ENCODE peak calls at places on chromosomes 16 and 17, in six cellular contexts. One of them, this sample, is unnamed.
A peak's percentile ranks its signal among the peaks of the same experiment; 100 is the strongest.

GRCh38 chr16:66270333-66270927 is 96.1 kb upstream of the CDH5 start:
- DNase-seq in natural killer cell: peak; percentile 65
- DNase-seq in cardiac muscle cell: peak; percentile 90
- DNase-seq in Calu3: peak; percentile 90
- DNase-seq in AG04450: no peak
- DNase-seq in progenitor cell of endocrine pancreas: peak; percentile 77
- DNase-seq in this sample: peak; percentile 44

GRCh38 chr17:81707725-81708646 is 4.1 kb upstream of the SLC25A10 start:
- DNase-seq in progenitor cell of endocrine pancreas: no peak
- DNase-seq in Calu3: no peak
- DNase-seq in natural killer cell: no peak
- DNase-seq in AG04450: no peak
- DNase-seq in cardiac muscle cell: no peak
- DNase-seq in this sample: no peak

GRCh38 chr17:10787306-10788020 is 16.4 kb downstream of the TMEM238L start:
- DNase-seq in natural killer cell: no peak
- DNase-seq in cardiac muscle cell: no peak
- DNase-seq in AG04450: no peak
- DNase-seq in progenitor cell of endocrine pancreas: no peak
- DNase-seq in Calu3: no peak
- DNase-seq in this sample: no peak

GRCh38 chr16:75620326-75621169 is 2.5 kb downstream of the ADAT1 start:
- DNase-seq in natural killer cell: no peak
- DNase-seq in Calu3: no peak
- DNase-seq in AG04450: no peak
- DNase-seq in cardiac muscle cell: no peak
- DNase-seq in progenitor cell of endocrine pancreas: no peak
- DNase-seq in this sample: no peak

GRCh38 chr17:5194346-5194745 is 2.7 kb upstream of the ZNF594 start:
- DNase-seq in progenitor cell of endocrine pancreas: no peak
- DNase-seq in natural killer cell: no peak
- DNase-seq in AG04450: no peak
- DNase-seq in cardiac muscle cell: no peak
- DNase-seq in Calu3: no peak
- DNase-seq in this sample: no peak

GRCh38 chr16:89697616-89698331 is 3.7 kb downstream of the SPATA2L start:
- DNase-seq in progenitor cell of endocrine pancreas: no peak
- DNase-seq in AG04450: no peak
- DNase-seq in Calu3: no peak
- DNase-seq in cardiac muscle cell: no peak
- DNase-seq in natural killer cell: no peak
- DNase-seq in this sample: no peak

GRCh38 chr17:80725532-80725931 is 180.9 kb downstream of the RPTOR start:
- DNase-seq in progenitor cell of endocrine pancreas: no peak
- DNase-seq in Calu3: no peak
- DNase-seq in natural killer cell: no peak
- DNase-seq in cardiac muscle cell: peak; percentile 9
- DNase-seq in AG04450: no peak
- DNase-seq in this sample: no peak

GRCh38 chr17:1179112-1179634 is 608 bp downstream of the ABR start:
- DNase-seq in cardiac muscle cell: no peak
- DNase-seq in Calu3: no peak
- DNase-seq in progenitor cell of endocrine pancreas: no peak
- DNase-seq in AG04450: no peak
- DNase-seq in natural killer cell: no peak
- DNase-seq in this sample: no peak

GRCh38 chr16:19644877-19645276 is 73.2 kb downstream of the KNOP1 start:
- DNase-seq in Calu3: no peak
- DNase-seq in progenitor cell of endocrine pancreas: no peak
- DNase-seq in natural killer cell: no peak
- DNase-seq in cardiac muscle cell: peak; percentile 79
- DNase-seq in AG04450: no peak
- DNase-seq in this sample: no peak

GRCh38 chr17:47810200-47810821 is 11.3 kb downstream of the OSBPL7 start:
- DNase-seq in AG04450: peak; percentile 36
- DNase-seq in natural killer cell: peak; percentile 41
- DNase-seq in Calu3: peak; percentile 81
- DNase-seq in cardiac muscle cell: peak; percentile 87
- DNase-seq in progenitor cell of endocrine pancreas: peak; percentile 42
- DNase-seq in this sample: no peak

GRCh38 chr17:82658796-82659452 is 10.7 kb upstream of the WDR45B start:
- DNase-seq in Calu3: no peak
- DNase-seq in natural killer cell: no peak
- DNase-seq in AG04450: no peak
- DNase-seq in progenitor cell of endocrine pancreas: no peak
- DNase-seq in cardiac muscle cell: no peak
- DNase-seq in this sample: no peak

GRCh38 chr17:60305141-60305540 is 86.8 kb downstream of the USP32 start:
- DNase-seq in AG04450: no peak
- DNase-seq in Calu3: peak; percentile 22
- DNase-seq in cardiac muscle cell: peak; percentile 16
- DNase-seq in natural killer cell: no peak
- DNase-seq in progenitor cell of endocrine pancreas: no peak
- DNase-seq in this sample: no peak

GRCh38 chr17:30961213-30962188 is 9.3 kb upstream of the RNF135 start:
- DNase-seq in AG04450: no peak
- DNase-seq in Calu3: no peak
- DNase-seq in progenitor cell of endocrine pancreas: no peak
- DNase-seq in natural killer cell: no peak
- DNase-seq in cardiac muscle cell: no peak
- DNase-seq in this sample: peak; percentile 53

GRCh38 chr16:12320298-12320706 is 343.8 kb downstream of the SNX29 start:
- DNase-seq in Calu3: no peak
- DNase-seq in progenitor cell of endocrine pancreas: no peak
- DNase-seq in AG04450: peak; percentile 41
- DNase-seq in natural killer cell: no peak
- DNase-seq in cardiac muscle cell: no peak
- DNase-seq in this sample: no peak

GRCh38 chr17:63171428-63172205 is 205.6 kb downstream of the TANC2 start:
- DNase-seq in natural killer cell: no peak
- DNase-seq in progenitor cell of endocrine pancreas: no peak
- DNase-seq in cardiac muscle cell: peak; percentile 46
- DNase-seq in AG04450: no peak
- DNase-seq in Calu3: no peak
- DNase-seq in this sample: no peak

GRCh38 chr17:48723555-48724239 is 712 bp downstream of the PRAC2 start:
- DNase-seq in Calu3: peak; percentile 32
- DNase-seq in cardiac muscle cell: no peak
- DNase-seq in AG04450: no peak
- DNase-seq in progenitor cell of endocrine pancreas: no peak
- DNase-seq in natural killer cell: no peak
- DNase-seq in this sample: peak; percentile 18

GRCh38 chr16:15781650-15782049 is 75.2 kb downstream of the MYH11 start:
- DNase-seq in progenitor cell of endocrine pancreas: no peak
- DNase-seq in AG04450: no peak
- DNase-seq in Calu3: no peak
- DNase-seq in natural killer cell: no peak
- DNase-seq in cardiac muscle cell: no peak
- DNase-seq in this sample: no peak

GRCh38 chr17:27456681-27457404 is 595 bp downstream of the KSR1 start:
- DNase-seq in natural killer cell: no peak
- DNase-seq in cardiac muscle cell: no peak
- DNase-seq in Calu3: peak; percentile 5
- DNase-seq in AG04450: no peak
- DNase-seq in progenitor cell of endocrine pancreas: no peak
- DNase-seq in this sample: peak; percentile 29

GRCh38 chr16:1655269-1655807 is 22.7 kb upstream of the JPT2 start:
- DNase-seq in progenitor cell of endocrine pancreas: no peak
- DNase-seq in Calu3: no peak
- DNase-seq in AG04450: no peak
- DNase-seq in natural killer cell: no peak
- DNase-seq in cardiac muscle cell: no peak
- DNase-seq in this sample: no peak

GRCh38 chr17:62405451-62405850 is 18.2 kb upstream of the METTL2A start:
- DNase-seq in natural killer cell: no peak
- DNase-seq in progenitor cell of endocrine pancreas: no peak
- DNase-seq in AG04450: peak; percentile 18
- DNase-seq in cardiac muscle cell: no peak
- DNase-seq in Calu3: no peak
- DNase-seq in this sample: no peak

GRCh38 chr16:66416981-66417700 is 10.0 kb upstream of the BEAN1 start:
- DNase-seq in Calu3: no peak
- DNase-seq in progenitor cell of endocrine pancreas: no peak
- DNase-seq in cardiac muscle cell: no peak
- DNase-seq in AG04450: no peak
- DNase-seq in natural killer cell: no peak
- DNase-seq in this sample: no peak

GRCh38 chr17:44451016-44451415 is 52.2 kb downstream of the GPATCH8 start:
- DNase-seq in Calu3: no peak
- DNase-seq in natural killer cell: no peak
- DNase-seq in cardiac muscle cell: no peak
- DNase-seq in progenitor cell of endocrine pancreas: no peak
- DNase-seq in AG04450: no peak
- DNase-seq in this sample: no peak

GRCh38 chr17:7324438-7324779 is 4.7 kb downstream of the NEURL4 start:
- DNase-seq in progenitor cell of endocrine pancreas: no peak
- DNase-seq in cardiac muscle cell: no peak
- DNase-seq in AG04450: no peak
- DNase-seq in Calu3: no peak
- DNase-seq in natural killer cell: no peak
- DNase-seq in this sample: no peak
- TF ChIP-seq CTCF in progenitor cell of endocrine pancreas: peak; percentile 2
- TF ChIP-seq CTCF in cardiac muscle cell: no peak
- TF ChIP-seq CTCF in AG04450: no peak
- TF ChIP-seq CTCF in Calu3: no peak
- TF ChIP-seq CTCF in natural killer cell: peak; percentile 32
- TF ChIP-seq CTCF in this sample: no peak

GRCh38 chr16:577796-578195 is 8.0 kb downstream of the PIGQ start:
- DNase-seq in progenitor cell of endocrine pancreas: no peak
- DNase-seq in natural killer cell: no peak
- DNase-seq in cardiac muscle cell: no peak
- DNase-seq in AG04450: no peak
- DNase-seq in Calu3: no peak
- DNase-seq in this sample: no peak

GRCh38 chr16:578232-578869 is 8.6 kb downstream of the PIGQ start:
- DNase-seq in natural killer cell: no peak
- DNase-seq in progenitor cell of endocrine pancreas: no peak
- DNase-seq in AG04450: no peak
- DNase-seq in Calu3: no peak
- DNase-seq in cardiac muscle cell: no peak
- DNase-seq in this sample: no peak

GRCh38 chr16:576197-576822 is 6.5 kb downstream of the PIGQ start:
- DNase-seq in progenitor cell of endocrine pancreas: no peak
- DNase-seq in Calu3: no peak
- DNase-seq in natural killer cell: no peak
- DNase-seq in cardiac muscle cell: no peak
- DNase-seq in AG04450: no peak
- DNase-seq in this sample: no peak

GRCh38 chr16:575354-576196 is 5.8 kb downstream of the PIGQ start:
- DNase-seq in Calu3: no peak
- DNase-seq in progenitor cell of endocrine pancreas: no peak
- DNase-seq in natural killer cell: no peak
- DNase-seq in cardiac muscle cell: no peak
- DNase-seq in AG04450: no peak
- DNase-seq in this sample: no peak

GRCh38 chr16:576823-577201 is 7.0 kb downstream of the PIGQ start:
- DNase-seq in cardiac muscle cell: no peak
- DNase-seq in Calu3: no peak
- DNase-seq in progenitor cell of endocrine pancreas: no peak
- DNase-seq in natural killer cell: no peak
- DNase-seq in AG04450: no peak
- DNase-seq in this sample: no peak
- TF ChIP-seq CTCF in cardiac muscle cell: no peak
- TF ChIP-seq CTCF in Calu3: peak; percentile 7
- TF ChIP-seq CTCF in progenitor cell of endocrine pancreas: peak; percentile 42
- TF ChIP-seq CTCF in natural killer cell: no peak
- TF ChIP-seq CTCF in AG04450: peak; percentile 23
- TF ChIP-seq CTCF in this sample: no peak

DNA sequence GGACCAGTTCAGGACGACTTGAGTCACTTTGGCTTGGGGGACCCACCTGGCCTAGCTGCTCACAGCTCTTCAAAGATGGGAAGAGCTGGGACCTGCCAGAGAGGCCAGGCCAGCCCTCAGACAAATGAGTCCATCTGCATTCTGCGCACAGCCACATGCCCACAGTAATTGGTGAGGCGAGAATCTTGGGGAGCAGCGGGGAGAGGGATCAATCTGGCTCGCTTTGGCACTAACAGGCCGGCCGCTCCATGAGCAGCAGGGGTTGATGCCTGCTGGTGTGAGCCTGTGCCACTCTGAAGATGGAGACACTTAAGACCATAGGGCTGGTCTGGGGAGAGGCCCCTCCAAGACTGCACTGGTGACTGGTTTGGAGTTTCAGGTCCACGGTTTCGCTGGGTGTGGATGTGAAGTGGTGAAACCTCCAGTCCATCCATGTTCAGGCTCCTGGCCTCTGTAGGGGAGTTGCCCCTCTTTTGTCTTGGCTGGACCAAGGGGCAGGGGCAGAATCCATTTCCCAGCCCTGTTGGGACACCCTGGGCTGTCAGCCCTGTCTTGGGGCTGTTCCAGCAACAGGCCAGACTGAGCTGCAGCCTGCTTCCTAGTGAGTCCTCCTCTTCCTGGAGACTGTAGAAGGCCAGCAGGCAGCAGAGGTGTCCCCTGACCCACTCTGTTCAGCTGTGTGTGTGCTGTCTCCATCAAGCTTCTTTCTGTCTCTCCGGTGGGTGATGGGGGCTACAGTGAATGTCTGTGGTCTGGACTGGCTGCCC is 7.3 kb downstream of the CTRL start:
- DNase-seq in Calu3: no peak
- DNase-seq in progenitor cell of endocrine pancreas: no peak
- DNase-seq in natural killer cell: no peak
- DNase-seq in cardiac muscle cell: no peak
- DNase-seq in AG04450: no peak
- DNase-seq in this sample: no peak
- TF ChIP-seq CTCF in Calu3: no peak
- TF ChIP-seq CTCF in progenitor cell of endocrine pancreas: no peak
- TF ChIP-seq CTCF in natural killer cell: no peak
- TF ChIP-seq CTCF in cardiac muscle cell: no peak
- TF ChIP-seq CTCF in AG04450: no peak
- TF ChIP-seq CTCF in this sample: no peak

DNA sequence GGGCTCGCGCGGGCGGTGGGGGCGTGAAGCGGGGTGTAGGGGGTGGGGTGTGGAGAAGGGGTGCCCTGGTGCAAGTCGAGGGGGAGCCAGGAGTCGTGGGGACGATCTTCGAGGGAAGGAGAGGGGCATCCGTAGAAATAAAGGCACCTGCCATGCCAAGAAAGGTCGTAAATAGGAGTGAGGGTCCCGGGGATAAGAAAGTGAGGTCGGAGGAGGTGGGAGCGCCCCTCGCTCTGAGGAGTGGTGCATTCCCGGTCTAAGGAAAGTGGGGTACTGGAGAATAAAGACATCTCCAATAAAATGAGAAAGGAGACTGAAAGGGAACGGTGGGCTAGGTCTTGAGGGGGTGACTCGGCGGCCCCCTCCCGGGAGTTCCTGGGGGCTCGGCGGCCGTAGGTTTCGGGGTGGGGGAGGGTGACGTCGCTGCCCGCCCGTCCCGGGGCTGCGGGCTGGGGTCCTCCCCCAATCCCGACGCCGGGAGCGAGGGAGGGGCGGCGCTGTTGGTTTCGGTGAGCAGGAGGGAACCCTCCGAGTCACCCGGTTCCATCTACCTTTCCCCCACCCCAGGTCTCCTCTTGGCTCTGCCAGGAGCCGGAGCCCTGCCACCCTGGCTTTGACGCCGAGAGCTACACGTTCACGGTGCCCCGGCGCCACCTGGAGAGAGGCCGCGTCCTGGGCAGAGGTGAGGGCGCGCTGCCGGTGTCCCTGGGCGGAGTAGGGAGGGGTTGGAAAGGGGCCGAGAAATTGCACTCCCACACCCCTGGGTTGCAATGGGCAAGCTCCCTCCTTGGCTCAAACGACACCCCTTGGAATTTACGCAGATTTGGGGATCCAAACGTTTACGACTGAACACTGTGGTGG is 868 bp downstream of the CDH1 start:
- DNase-seq in cardiac muscle cell: no peak
- DNase-seq in Calu3: peak; percentile 84
- DNase-seq in progenitor cell of endocrine pancreas: peak; percentile 28
- DNase-seq in natural killer cell: no peak
- DNase-seq in AG04450: no peak
- DNase-seq in this sample: no peak
- TF ChIP-seq CTCF in cardiac muscle cell: no peak
- TF ChIP-seq CTCF in Calu3: no peak
- TF ChIP-seq CTCF in progenitor cell of endocrine pancreas: no peak
- TF ChIP-seq CTCF in natural killer cell: no peak
- TF ChIP-seq CTCF in AG04450: no peak
- TF ChIP-seq CTCF in this sample: no peak